ENCODE peak calls at places on chromosome 19, in nine cellular contexts. M is stimulated activated CD8-positive, alpha-beta memory T cell treated with anti-CD3 and anti-CD28 coated beads, Interleukin-15, amount 100 ng/mL, for 48 hours; S is lung microvascular endothelial cell; B is left colon; W is heart right ventricle; U is coronary artery; Q is psoas muscle; V is HS-5; E is WTC11. K is an unnamed sample.

GRCh38 chr19:15836345-15836594 is 20.8 kb upstream of the OR10H1 start:
- DNase-seq in Q (no peak), V (no peak), W (no peak), E (no peak), S (peak), M (no peak), U (no peak), B (no peak), K (no peak)

GRCh38 chr19:35404879-35405622 is 34.2 kb downstream of the GPR42 start:
- DNase-seq in E (no peak), B (no peak), M (peak), Q (peak), W (no peak), V (peak), S (peak), U (no peak), K (no peak)

GRCh38 chr19:39746836-39747529 is 9.2 kb upstream of the CLC start:
- DNase-seq in W (no peak), M (no peak), Q (no peak), B (no peak), V (no peak), U (no peak), E (no peak), S (no peak), K (no peak)

GRCh38 chr19:2273356-2274184 is 8.4 kb downstream of the PEAK3 start:
- DNase-seq in S (peak), V (no peak), U (peak), Q (peak), M (peak), W (peak), B (peak), E (peak), K (peak)

GRCh38 chr19:18274776-18275356 is 614 bp upstream of the IQCN start:
- DNase-seq in V (peak), E (no peak), Q (peak), S (peak), W (peak), M (no peak), U (peak), B (peak), K (no peak)

GRCh38 chr19:11191273-11191755 is 6.0 kb downstream of the KANK2 start:
- DNase-seq in U (peak), S (peak), B (no peak), Q (peak), E (peak), V (no peak), M (no peak), W (peak), K (no peak)

GRCh38 chr19:12163841-12164240 is 945 bp downstream of the ZNF136 start:
- DNase-seq in W (no peak), S (peak), Q (no peak), V (no peak), B (no peak), M (no peak), U (no peak), E (no peak), K (no peak)

GRCh38 chr19:41327499-41328156 is 17.7 kb downstream of the CCDC97 start:
- DNase-seq in B (peak), V (no peak), W (peak), E (peak), Q (peak), U (no peak), M (peak), S (peak), K (peak)

GRCh38 chr19:46828484-46828883 is 22.2 kb downstream of the AP2S1 start:
- DNase-seq in M (peak), S (no peak), E (no peak), Q (no peak), V (no peak), U (no peak), W (no peak), B (no peak), K (peak)

GRCh38 chr19:39983695-39984302 is 12.8 kb downstream of the PSMC4 start:
- DNase-seq in W (no peak), V (no peak), Q (no peak), M (no peak), U (no peak), E (no peak), B (no peak), S (no peak), K (no peak)

GRCh38 chr19:13627531-13627930 is 121.3 kb upstream of the CACNA1A start:
- DNase-seq in S (no peak), W (no peak), V (no peak), M (no peak), B (no peak), E (no peak), Q (no peak), U (no peak), K (no peak)

GRCh38 chr19:40425450-40426287 is at the start of gene SERTAD1:
- DNase-seq in Q (peak), S (peak), E (peak), W (peak), B (peak), M (peak), V (peak), U (peak), K (peak)

GRCh38 chr19:18446145-18446810 is 8.3 kb upstream of the ISYNA1 start:
- DNase-seq in W (no peak), B (no peak), Q (no peak), S (no peak), U (no peak), E (no peak), M (no peak), V (no peak), K (no peak)